ENCODE peak calls at places on chromosome 9, in four cellular contexts. T is stimulated activated CD8-positive, alpha-beta memory T cell treated with anti-CD3 and anti-CD28 coated beads, Interleukin-15, amount 100 ng/mL, for 1 hour; I is H54; G is H7. C is an unnamed sample.

GRCh38 chr9:132857031-132857430 is 21.1 kb downstream of the AK8 start:
- DNase-seq in I (no peak), G (peak), T (no peak), C (no peak)

GRCh38 chr9:2229109-2229733 is 214.1 kb downstream of the SMARCA2 start:
- DNase-seq in G (no peak), T (no peak), I (no peak), C (no peak)

GRCh38 chr9:93319301-93319991 is 132.0 kb upstream of the FAM120A start:
- DNase-seq in I (no peak), T (no peak), G (peak), C (no peak)

GRCh38 chr9:34124103-34124502 is 2.4 kb downstream of the DCAF12 start:
- DNase-seq in G (no peak), T (no peak), I (no peak), C (no peak)

GRCh38 chr9:74073897-74074296 is 423.2 kb upstream of the RORB start:
- DNase-seq in G (no peak), T (no peak), I (no peak), C (no peak)

GRCh38 chr9:108609227-108609894 is 246.4 kb downstream of the ACTL7B start:
- DNase-seq in G (no peak), T (no peak), I (no peak), C (no peak)

GRCh38 chr9:14308751-14309140 is 5.2 kb downstream of the NFIB start:
- DNase-seq in T (no peak), I (no peak), G (no peak), C (no peak)

GRCh38 chr9:69637801-69638200 is 34.4 kb downstream of the APBA1 start:
- DNase-seq in G (no peak), T (no peak), I (peak), C (no peak)

GRCh38 chr9:89477811-89478583 is 19.9 kb downstream of the SEMA4D start:
- DNase-seq in T (no peak), I (peak), G (peak), C (no peak)

GRCh38 chr9:91047993-91048607 is 246.5 kb downstream of the SYK start:
- DNase-seq in T (no peak), I (peak), G (no peak), C (no peak)

GRCh38 chr9:132350861-132351315 is 3.9 kb downstream of the SETX start:
- DNase-seq in I (no peak), T (no peak), G (no peak), C (no peak)

GRCh38 chr9:121772600-121773285 is 121.3 kb downstream of the DAB2IP start:
- DNase-seq in I (no peak), T (no peak), G (no peak), C (no peak)

GRCh38 chr9:99955606-99956005 is 49.2 kb downstream of the STX17 start:
- DNase-seq in G (no peak), T (no peak), I (no peak), C (no peak)

GRCh38 chr9:108786756-108787663 is 68.8 kb downstream of the ACTL7B start:
- DNase-seq in I (peak), G (no peak), T (no peak), C (no peak)

GRCh38 chr9:95783426-95783975 is 92.0 kb upstream of the ERCC6L2 start:
- DNase-seq in G (peak), T (no peak), I (peak), C (no peak)

GRCh38 chr9:124776613-124776951 is 351 bp upstream of the OLFML2A start:
- DNase-seq in T (no peak), G (no peak), I (no peak), C (no peak)

GRCh38 chr9:111952559-111952958 is 55.9 kb downstream of the UGCG start:
- DNase-seq in T (no peak), G (no peak), I (peak), C (no peak)

GRCh38 chr9:84339951-84340350 is 607 bp downstream of the SLC28A3 start:
- DNase-seq in I (no peak), G (peak), T (no peak), C (no peak)

GRCh38 chr9:976805-977360 is 428 bp downstream of the DMRT3 start:
- DNase-seq in T (no peak), I (no peak), G (peak), C (no peak)

GRCh38 chr9:134912126-134912840 is 5.4 kb downstream of the FCN1 start:
- DNase-seq in G (peak), I (no peak), T (no peak), C (no peak)

GRCh38 chr9:135051316-135052038 is 36.0 kb upstream of the OLFM1 start:
- DNase-seq in T (no peak), G (no peak), I (no peak), C (no peak)

GRCh38 chr9:134525841-134526797 is 115.5 kb upstream of the COL5A1 start:
- DNase-seq in G (peak), T (no peak), I (no peak), C (no peak)

GRCh38 chr9:8825600-8826147 is 1026.1 kb upstream of the DMAC1 start:
- DNase-seq in T (no peak), G (no peak), I (no peak), C (no peak)